ENCODE peak calls at places on chromosome 21, in seven cellular contexts. One of them, this sample, is unnamed.

GRCh38 chr21:43645414-43645891 is 13.8 kb downstream of the HSF2BP start:
- DNase-seq in progenitor cell of endocrine pancreas: no peak
- DNase-seq in putamen: peak
- DNase-seq in D341Med: no peak
- DNase-seq in foreskin fibroblast: no peak
- DNase-seq in HCT116: no peak
- DNase-seq in Karpas-422: peak
- DNase-seq in this sample: no peak

GRCh38 chr21:32994305-32994704 is 31.4 kb upstream of the OLIG2 start:
- DNase-seq in progenitor cell of endocrine pancreas: no peak
- DNase-seq in Karpas-422: peak
- DNase-seq in putamen: no peak
- DNase-seq in D341Med: no peak
- DNase-seq in HCT116: no peak
- DNase-seq in foreskin fibroblast: peak
- DNase-seq in this sample: peak

GRCh38 chr21:34298797-34299539 is 64.8 kb upstream of the KCNE2 start:
- DNase-seq in Karpas-422: no peak
- DNase-seq in putamen: no peak
- DNase-seq in D341Med: no peak
- DNase-seq in progenitor cell of endocrine pancreas: no peak
- DNase-seq in foreskin fibroblast: no peak
- DNase-seq in HCT116: no peak
- DNase-seq in this sample: no peak

GRCh38 chr21:46002841-46003574 is 21.4 kb downstream of the COL6A1 start:
- DNase-seq in putamen: no peak
- DNase-seq in D341Med: no peak
- DNase-seq in HCT116: no peak
- DNase-seq in foreskin fibroblast: no peak
- DNase-seq in progenitor cell of endocrine pancreas: peak
- DNase-seq in Karpas-422: no peak
- DNase-seq in this sample: no peak

GRCh38 chr21:44742418-44743153 is 31.2 kb upstream of the TSPEAR start:
- DNase-seq in D341Med: peak
- DNase-seq in putamen: no peak
- DNase-seq in progenitor cell of endocrine pancreas: no peak
- DNase-seq in HCT116: no peak
- DNase-seq in foreskin fibroblast: no peak
- DNase-seq in Karpas-422: peak
- DNase-seq in this sample: peak

GRCh38 chr21:20570824-20571232 is 427.4 kb upstream of the NCAM2 start:
- DNase-seq in putamen: peak
- DNase-seq in D341Med: peak
- DNase-seq in HCT116: no peak
- DNase-seq in foreskin fibroblast: no peak
- DNase-seq in Karpas-422: no peak
- DNase-seq in progenitor cell of endocrine pancreas: no peak
- DNase-seq in this sample: no peak

GRCh38 chr21:44462090-44462833 is 7.0 kb downstream of the LRRC3 start:
- DNase-seq in putamen: no peak
- DNase-seq in HCT116: no peak
- DNase-seq in progenitor cell of endocrine pancreas: no peak
- DNase-seq in foreskin fibroblast: no peak
- DNase-seq in Karpas-422: no peak
- DNase-seq in D341Med: no peak
- DNase-seq in this sample: no peak

GRCh38 chr21:33608559-33608958 is 20.1 kb upstream of the DONSON start:
- DNase-seq in foreskin fibroblast: no peak
- DNase-seq in Karpas-422: no peak
- DNase-seq in HCT116: no peak
- DNase-seq in progenitor cell of endocrine pancreas: no peak
- DNase-seq in D341Med: no peak
- DNase-seq in putamen: no peak
- DNase-seq in this sample: no peak

GRCh38 chr21:39109596-39110210 is 73.5 kb downstream of the PSMG1 start:
- DNase-seq in Karpas-422: no peak
- DNase-seq in D341Med: no peak
- DNase-seq in progenitor cell of endocrine pancreas: no peak
- DNase-seq in putamen: no peak
- DNase-seq in foreskin fibroblast: no peak
- DNase-seq in HCT116: no peak
- DNase-seq in this sample: no peak

GRCh38 chr21:43880111-43880985 is 15.3 kb downstream of the AGPAT3 start:
- DNase-seq in Karpas-422: no peak
- DNase-seq in progenitor cell of endocrine pancreas: no peak
- DNase-seq in D341Med: no peak
- DNase-seq in HCT116: peak
- DNase-seq in foreskin fibroblast: no peak
- DNase-seq in putamen: no peak
- DNase-seq in this sample: peak

GRCh38 chr21:41973427-41973831 is 19.6 kb upstream of the C2CD2 start:
- DNase-seq in D341Med: peak
- DNase-seq in foreskin fibroblast: no peak
- DNase-seq in Karpas-422: no peak
- DNase-seq in progenitor cell of endocrine pancreas: no peak
- DNase-seq in putamen: no peak
- DNase-seq in HCT116: no peak
- DNase-seq in this sample: no peak

GRCh38 chr21:40421121-40421520 is 425.8 kb downstream of the DSCAM start:
- DNase-seq in D341Med: no peak
- DNase-seq in foreskin fibroblast: no peak
- DNase-seq in putamen: no peak
- DNase-seq in Karpas-422: no peak
- DNase-seq in HCT116: no peak
- DNase-seq in progenitor cell of endocrine pancreas: no peak
- DNase-seq in this sample: no peak

GRCh38 chr21:42781150-42781980 is 98.0 kb downstream of the WDR4 start:
- DNase-seq in D341Med: peak
- DNase-seq in putamen: no peak
- DNase-seq in Karpas-422: no peak
- DNase-seq in foreskin fibroblast: no peak
- DNase-seq in progenitor cell of endocrine pancreas: peak
- DNase-seq in HCT116: no peak
- DNase-seq in this sample: no peak

This sample was measured in RKO.